ENCODE peak calls at places on chromosomes 6 and 20, in four cellular contexts. U is COR-L47; M is stimulated activated effector memory CD8-positive, alpha-beta T cell treated with anti-CD3 and anti-CD28 coated beads, Interleukin-12 subunit alpha, Interleukin-12 subunit beta, amount 100 ng/mL, for 72 hours; F is stimulated activated naive B cell treated with anti-CD40 and anti-IgM and Interleukin-4, amounts not matched to agents 10 μg/mL and 1 μg/mL and 100 μg/mL, for 72 hours. Q is an unnamed sample.

GRCh38 chr20:63316502-63316921 is 23.5 kb downstream of the COL20A1 start:
- DNase-seq in U (no peak), M (no peak), F (no peak), Q (no peak)

GRCh38 chr20:25296094-25297093 is 48.5 kb downstream of the PYGB start:
- DNase-seq in U (peak), M (no peak), F (no peak), Q (no peak)

GRCh38 chr6:31791324-31792089 is 4.0 kb downstream of the VARS1 start:
- DNase-seq in U (peak), M (no peak), F (no peak), Q (no peak)

GRCh38 chr20:44167736-44168135 is 19.3 kb downstream of the JPH2 start:
- DNase-seq in U (no peak), M (no peak), F (no peak), Q (no peak)

GRCh38 chr6:147201885-147202515 is 2.2 kb upstream of the STXBP5 start:
- DNase-seq in U (peak), M (peak), F (no peak), Q (no peak)

GRCh38 chr20:3121955-3122610 is 37.6 kb upstream of the AVP start:
- DNase-seq in U (no peak), M (no peak), F (no peak), Q (no peak)

GRCh38 chr6:20916081-20916480 is 381.8 kb downstream of the CDKAL1 start:
- DNase-seq in U (no peak), M (no peak), F (no peak), Q (no peak)

GRCh38 chr6:95185874-95186273 is 391.5 kb upstream of the MANEA start:
- DNase-seq in U (no peak), M (no peak), F (no peak), Q (no peak)

GRCh38 chr6:41771058-41771983 is 8.4 kb downstream of the FRS3 start:
- DNase-seq in U (no peak), M (no peak), F (no peak), Q (no peak)

GRCh38 chr6:54878705-54879104 is 32.1 kb downstream of the FAM83B start:
- DNase-seq in U (peak), M (no peak), F (no peak), Q (no peak)

GRCh38 chr6:7542878-7543394 is 1.5 kb downstream of the DSP start:
- DNase-seq in U (peak), M (no peak), F (no peak), Q (no peak)

GRCh38 chr6:57040011-57040410 is 6.5 kb upstream of the KIAA1586 start:
- DNase-seq in U (no peak), M (no peak), F (no peak), Q (no peak)

GRCh38 chr20:11496382-11496781 is 421.3 kb upstream of the BTBD3 start:
- DNase-seq in U (no peak), M (no peak), F (no peak), Q (no peak)

GRCh38 chr6:42113929-42114636 is 28.3 kb downstream of the C6orf132 start:
- DNase-seq in U (no peak), M (no peak), F (no peak), Q (no peak)

GRCh38 chr6:3426817-3427739 is 29.8 kb downstream of the SLC22A23 start:
- DNase-seq in U (no peak), M (no peak), F (no peak), Q (no peak)

GRCh38 chr6:9896806-9897205 is 518.1 kb downstream of the TFAP2A start:
- DNase-seq in U (no peak), M (no peak), F (no peak), Q (no peak)

GRCh38 chr6:144104898-144105487 is 9.6 kb upstream of the SF3B5 start:
- DNase-seq in U (peak), M (no peak), F (peak), Q (peak)

GRCh38 chr6:143223895-143224294 is 163.2 kb downstream of the AIG1 start:
- DNase-seq in U (no peak), M (no peak), F (no peak), Q (no peak)

GRCh38 chr20:1657556-1658334 is at the start of gene SIRPG:
- DNase-seq in U (no peak), M (no peak), F (no peak), Q (no peak)

GRCh38 chr20:54119744-54120143 is 49.4 kb upstream of the BCAS1 start:
- DNase-seq in U (no peak), M (no peak), F (no peak), Q (no peak)

Q was measured in NCI-H1417 treated with DMSO at 0.1 percent for 48 hours.